ENCODE peak calls at places on chromosome 1, in four cellular contexts. Z, D, B and A are unnamed samples.

GRCh38 chr1:202638019-202638887 is 72.0 kb downstream of the SYT2 start:
- DNase-seq in Z (no peak), D (no peak), B (no peak), A (no peak)

GRCh38 chr1:109910963-109911798 is 532 bp downstream of the CSF1 start:
- DNase-seq in Z (no peak), D (peak; percentile 46), B (peak; percentile 67), A (no peak)

GRCh38 chr1:162902372-162902771 is 41.4 kb upstream of the CCDC190 start:
- DNase-seq in Z (no peak), D (no peak), B (no peak), A (no peak)

GRCh38 chr1:43460988-43461693 is 7.4 kb upstream of the HYI start:
- DNase-seq in Z (no peak), D (no peak), B (no peak), A (no peak)

GRCh38 chr1:53804181-53804580 is 33.9 kb downstream of the NDC1 start:
- DNase-seq in Z (no peak), D (no peak), B (no peak), A (no peak)

GRCh38 chr1:145962157-145963102 is 1.9 kb downstream of the ANKRD34A start:
- DNase-seq in Z (peak; percentile 75), D (no peak), B (peak; percentile 55), A (no peak)

GRCh38 chr1:2304282-2304681 is 76.2 kb downstream of the SKI start:
- DNase-seq in Z (no peak), D (no peak), B (no peak), A (no peak)

GRCh38 chr1:89986020-89986419 is 8.9 kb upstream of the ZNF326 start:
- DNase-seq in Z (no peak), D (no peak), B (no peak), A (no peak)

GRCh38 chr1:145942891-145943290 is 14.9 kb downstream of the LIX1L start:
- DNase-seq in Z (no peak), D (no peak), B (no peak), A (no peak)

GRCh38 chr1:77383236-77383635 is 101.4 kb downstream of the AK5 start:
- DNase-seq in Z (no peak), D (no peak), B (no peak), A (no peak)

GRCh38 chr1:235073968-235074334 is 54.7 kb downstream of the TOMM20 start:
- DNase-seq in Z (peak; percentile 80), D (no peak), B (no peak), A (no peak)
- TF ChIP-seq CTCF in Z (no peak), D (no peak), B (no peak), A (no peak)

GRCh38 chr1:167442854-167443565 is 75.3 kb downstream of the CD247 start:
- DNase-seq in Z (no peak), D (peak; percentile 2), B (no peak), A (no peak)

GRCh38 chr1:167446946-167447345 is 71.4 kb downstream of the CD247 start:
- DNase-seq in Z (no peak), D (no peak), B (no peak), A (no peak)

GRCh38 chr1:167450843-167451242 is 67.5 kb downstream of the CD247 start:
- DNase-seq in Z (no peak), D (no peak), B (no peak), A (no peak)

GRCh38 chr1:167443757-167444156 is 74.6 kb downstream of the CD247 start:
- DNase-seq in Z (no peak), D (peak; percentile 0), B (no peak), A (no peak)

GRCh38 chr1:167447521-167448136 is 70.7 kb downstream of the CD247 start:
- DNase-seq in Z (peak; percentile 80), D (peak; percentile 65), B (peak; percentile 28), A (no peak)
- H3K4me3 ChIP-seq in Z (no peak overlapping the region), D (no peak overlapping the region), B (no peak overlapping the region), A (no peak overlapping the region)

DNA sequence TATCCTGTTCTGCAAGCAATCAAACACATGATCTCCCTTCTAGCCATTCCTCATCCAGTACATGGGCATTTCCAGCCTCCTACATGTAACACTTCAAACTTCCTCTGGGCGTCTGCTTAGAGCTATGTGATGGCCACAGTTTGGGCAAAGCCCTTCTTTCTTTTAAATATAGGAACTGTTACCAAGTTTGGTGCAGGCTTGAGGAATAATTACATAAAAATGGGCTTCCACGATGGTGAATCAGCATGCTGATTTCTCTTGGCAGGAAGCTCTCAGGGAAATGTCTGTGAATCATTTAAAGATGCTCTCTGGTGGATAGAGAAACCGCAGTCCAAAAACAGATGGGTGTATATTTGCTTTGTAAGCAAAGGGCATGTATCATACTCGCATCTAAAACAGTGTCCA is 176.9 kb upstream of the FMN2 start:
- DNase-seq in Z (no peak), D (no peak), B (peak; percentile 66), A (peak; percentile 39)
- TF ChIP-seq CTCF in Z (no peak), D (no peak), B (no peak), A (no peak)

DNA sequence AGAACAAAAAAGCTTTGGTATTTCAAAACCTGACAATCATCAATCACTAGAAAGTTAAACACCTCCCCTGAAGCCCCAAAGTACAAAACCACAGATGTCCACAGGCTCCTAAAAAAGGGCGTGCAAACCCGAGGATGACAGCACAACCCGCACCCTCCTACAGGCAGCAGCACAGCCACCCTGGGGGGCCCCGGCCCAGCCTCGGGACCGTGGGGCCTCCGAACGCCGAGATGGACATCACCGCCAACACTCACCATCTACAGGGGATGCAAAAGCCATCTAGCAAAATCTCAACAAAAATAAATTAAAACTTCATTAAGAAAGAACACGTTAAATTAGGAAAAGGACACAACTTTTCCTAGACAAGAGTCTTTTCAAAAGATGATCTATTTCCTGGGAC is 6.6 kb downstream of the KIAA2013 start:
- DNase-seq in Z (no peak), D (no peak), B (no peak), A (no peak)
- H3K4me3 ChIP-seq in Z (no peak overlapping the region), D (no peak overlapping the region), B (no peak overlapping the region), A (no peak overlapping the region)

DNA sequence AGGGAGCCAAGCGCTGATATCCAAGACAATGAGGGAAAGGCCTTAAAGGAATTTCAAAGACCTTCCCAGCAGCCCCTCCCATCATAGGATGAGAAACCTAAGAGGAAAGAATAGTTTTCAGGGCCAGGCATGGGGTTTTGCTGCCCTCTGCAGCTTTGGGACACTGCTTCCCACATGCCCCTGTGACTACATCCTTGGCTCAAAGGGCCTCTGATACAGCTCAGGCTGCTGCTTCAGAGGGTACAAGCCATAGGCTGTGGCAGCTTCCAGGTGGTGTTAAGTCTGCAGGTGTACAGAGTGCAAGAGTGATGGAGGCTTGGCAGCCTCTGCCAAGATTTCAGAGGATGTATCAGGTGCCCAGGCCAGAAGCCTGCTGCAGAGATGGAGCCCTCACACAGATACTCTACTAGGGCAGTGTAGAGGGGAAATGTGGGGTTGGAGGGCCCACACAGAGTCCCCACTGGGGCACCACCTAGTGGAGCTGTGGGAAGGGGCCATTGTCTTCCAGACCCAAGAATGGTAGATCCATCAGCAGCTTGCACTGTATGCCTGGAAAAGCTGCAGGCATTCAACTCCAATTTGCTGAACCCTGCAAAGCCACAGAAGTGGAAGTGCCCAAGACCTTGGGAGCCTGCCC is 125.8 kb downstream of the SLC45A1 start:
- DNase-seq in Z (no peak), D (no peak), B (peak; percentile 97), A (no peak)
- TF ChIP-seq CTCF in Z (no peak), D (no peak), B (peak; percentile 80), A (no peak)

DNA sequence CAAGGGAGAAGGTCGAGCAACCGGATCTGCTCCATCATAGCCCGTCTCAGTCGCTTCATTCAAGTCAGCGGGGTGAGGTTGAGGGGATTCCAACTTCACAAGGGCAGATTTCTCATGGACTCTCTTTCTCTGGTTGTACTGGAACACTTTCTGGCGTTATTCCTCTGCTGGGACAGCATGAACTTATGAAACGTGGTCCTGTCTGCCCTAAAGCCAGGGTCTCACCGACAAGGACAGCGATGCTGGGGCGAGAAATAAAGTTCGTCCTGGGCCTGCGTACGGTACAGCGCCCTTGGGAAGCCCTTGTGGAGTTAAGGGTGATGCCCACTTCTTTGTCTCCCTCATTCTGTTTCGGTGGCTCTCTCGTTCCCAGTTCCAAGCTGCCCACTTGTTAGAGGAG is 1.3 kb upstream of the FLVCR1 start:
- DNase-seq in Z (no peak), D (no peak), B (peak; percentile 27), A (no peak)
- H3K4me3 ChIP-seq in Z (no peak overlapping the region), D (peak overlapping the region; percentile 72), B (peak overlapping the region; percentile 86), A (peak overlapping the region; percentile 80)